ENCODE peak calls at places on chromosomes 6 and 20, in eight cellular contexts. X, K, N, Z, T, S, J and F are unnamed samples.

GRCh38 chr6:163710552-163710951 is 296.0 kb downstream of the QKI start:
- DNase-seq in T (no peak), X (no peak), Z (no peak), S (no peak), K (no peak), J (no peak), N (no peak), F (no peak)

GRCh38 chr6:15536201-15536955 is 126.5 kb downstream of the DTNBP1 start:
- DNase-seq in X (no peak), T (no peak), K (no peak), J (no peak), N (no peak), S (no peak), Z (no peak), F (no peak)

GRCh38 chr6:53066059-53066406 is 829 bp downstream of the FBXO9 start:
- DNase-seq in T (no peak), N (peak; percentile 56), J (peak; percentile 63), X (peak; percentile 80), S (peak; percentile 72), Z (peak; percentile 28), K (peak; percentile 47), F (no peak)

GRCh38 chr20:3932277-3933073 is 43.3 kb downstream of the PANK2 start:
- DNase-seq in S (no peak), X (peak; percentile 77), T (no peak), J (peak; percentile 55), Z (peak; percentile 29), N (no peak), K (no peak), F (no peak)

GRCh38 chr6:158819213-158819976 is at the start of gene EZR:
- DNase-seq in K (peak; percentile 91), T (no peak), N (peak; percentile 80), J (peak; percentile 54), Z (peak; percentile 57), S (peak; percentile 83), X (peak; percentile 84), F (peak; percentile 24)

GRCh38 chr6:74333406-74333805 is 637.4 kb downstream of the CD109 start:
- DNase-seq in X (peak; percentile 37), Z (peak; percentile 68), K (no peak), S (no peak), T (no peak), N (no peak), J (peak; percentile 35), F (no peak)

GRCh38 chr20:31542201-31542842 is 28.1 kb downstream of the HM13 start:
- DNase-seq in S (no peak), N (no peak), Z (no peak), T (no peak), J (no peak), X (peak; percentile 76), K (no peak), F (no peak)

GRCh38 chr6:84635081-84635745 is 129.2 kb downstream of the TBX18 start:
- DNase-seq in Z (peak; percentile 58), T (no peak), N (no peak), K (peak; percentile 80), X (peak; percentile 62), S (no peak), J (peak; percentile 61), F (no peak)

GRCh38 chr6:134247271-134247833 is 70.6 kb downstream of the SGK1 start:
- DNase-seq in X (no peak), Z (no peak), S (no peak), K (no peak), N (no peak), J (no peak), T (no peak), F (no peak)

GRCh38 chr6:18897350-18897749 is 510.2 kb downstream of the RNF144B start:
- DNase-seq in X (no peak), N (no peak), Z (no peak), J (no peak), S (no peak), K (peak; percentile 78), T (no peak), F (no peak)

GRCh38 chr6:130132286-130132701 is 90.5 kb downstream of the SAMD3 start:
- DNase-seq in J (no peak), X (no peak), Z (no peak), K (no peak), N (no peak), S (no peak), T (no peak), F (no peak)

GRCh38 chr6:25652007-25652515 is at the start of gene SCGN:
- DNase-seq in K (peak; percentile 91), J (peak; percentile 64), Z (peak; percentile 36), T (no peak), X (peak; percentile 75), S (peak; percentile 65), N (peak; percentile 75), F (peak; percentile 65)

GRCh38 chr6:133699986-133700385 is 188.9 kb upstream of the TCF21 start:
- DNase-seq in Z (peak; percentile 35), T (no peak), J (no peak), S (no peak), N (no peak), X (peak; percentile 40), K (no peak), F (no peak)

GRCh38 chr20:14950633-14951032 is 613.2 kb upstream of the FLRT3 start:
- DNase-seq in J (no peak), Z (no peak), S (no peak), T (no peak), K (no peak), N (no peak), X (no peak), F (no peak)

GRCh38 chr6:35052694-35053565 is 88.2 kb downstream of the TCP11 start:
- DNase-seq in Z (peak; percentile 56), S (peak; percentile 82), N (no peak), T (no peak), K (no peak), J (peak; percentile 75), X (peak; percentile 35), F (no peak)

GRCh38 chr6:153085239-153085638 is 45.8 kb downstream of the RGS17 start:
- DNase-seq in N (no peak), J (peak; percentile 75), Z (no peak), K (no peak), X (no peak), S (no peak), T (no peak), F (no peak)

GRCh38 chr6:117547688-117548621 is 54.4 kb downstream of the GOPC start:
- DNase-seq in J (peak; percentile 69), K (no peak), Z (peak; percentile 54), S (peak; percentile 85), N (no peak), T (peak; percentile 73), X (no peak), F (peak; percentile 39)

GRCh38 chr6:167141667-167142432 is 15.9 kb downstream of the GPR31 start:
- DNase-seq in J (peak; percentile 1), T (no peak), K (peak; percentile 53), S (no peak), X (peak; percentile 13), Z (no peak), N (no peak), F (no peak)

DNA sequence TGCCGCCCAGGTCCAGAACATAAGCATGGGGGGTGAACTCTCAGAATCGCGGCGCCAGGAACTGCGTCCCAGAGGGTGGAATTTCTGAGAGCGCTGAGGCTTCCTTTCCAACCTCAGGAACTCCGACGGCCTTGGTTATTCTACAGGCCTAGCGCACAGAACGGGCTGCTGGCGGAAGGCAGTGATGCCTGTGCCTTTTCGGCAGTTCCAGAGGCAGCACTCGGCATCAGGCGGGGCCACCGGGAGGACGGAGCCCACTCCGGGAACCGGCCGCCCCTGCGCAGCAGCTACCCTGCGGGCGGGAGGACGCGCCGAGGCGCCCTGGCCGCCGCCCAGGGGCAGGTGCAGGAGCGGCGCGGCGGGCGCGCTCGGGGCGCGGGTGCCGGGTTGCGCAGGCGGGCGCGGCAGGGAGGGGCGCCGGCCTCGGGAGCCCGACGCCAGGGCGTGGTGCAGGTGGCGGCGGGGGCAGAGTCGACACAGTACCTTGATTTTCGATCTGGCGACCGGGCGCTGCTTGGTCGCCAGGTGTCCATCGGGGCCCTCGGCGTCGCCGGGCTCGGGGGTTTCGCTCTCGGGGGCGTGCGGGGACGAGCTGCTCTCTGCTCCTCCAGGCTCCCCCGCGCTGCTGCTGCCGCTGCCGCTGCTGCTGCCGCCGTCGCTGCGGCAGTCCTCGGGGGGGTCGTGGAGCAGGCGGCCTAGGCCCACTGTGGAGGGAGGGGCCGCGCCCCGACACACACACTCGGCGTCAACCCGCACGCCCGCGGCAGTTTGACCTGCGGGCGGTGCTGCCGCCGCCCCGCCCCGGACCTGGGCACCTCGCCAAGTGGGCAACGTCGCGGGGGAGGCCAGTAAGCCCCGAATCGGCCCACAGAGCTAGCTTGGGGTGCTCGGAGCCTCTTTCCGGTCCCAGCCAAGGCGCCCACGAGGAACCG is 1.3 kb downstream of the OVOL2 start:
- DNase-seq in J (peak; percentile 5), X (peak; percentile 25), K (peak; percentile 53), N (no peak), T (no peak), Z (no peak), S (no peak), F (no peak)
- H3K27me3 ChIP-seq in J (peaks cover 91% of the 10 kb centered on the region), X (peaks cover 79% of the 10 kb centered on the region), K (no peaks in the 10 kb centered on the region), N (peaks cover 16% of the 10 kb centered on the region), T (peaks cover 15% of the 10 kb centered on the region), Z (peaks cover 68% of the 10 kb centered on the region), S (peaks cover 81% of the 10 kb centered on the region), F (peaks cover 25% of the 10 kb centered on the region)

DNA sequence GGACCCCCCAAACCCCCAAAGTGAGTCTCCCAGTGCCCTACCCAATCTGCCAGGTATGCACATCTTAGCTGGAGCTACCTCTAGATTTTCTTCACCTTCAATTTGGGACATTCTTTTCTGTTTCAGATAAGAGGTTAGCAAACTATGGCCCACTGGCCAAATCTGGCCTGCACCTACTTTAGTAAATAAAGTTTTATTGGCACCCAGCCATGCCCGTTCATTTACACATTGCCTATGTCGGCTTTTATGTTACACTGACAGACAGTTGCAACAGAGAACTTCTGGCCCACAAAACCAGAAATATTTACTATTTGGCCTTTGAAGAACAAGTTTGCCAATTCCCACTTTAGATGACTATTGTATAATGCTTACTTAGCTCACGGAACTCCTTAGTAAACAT is 55.9 kb upstream of the STX16 start:
- DNase-seq in S (no peak), T (no peak), J (no peak), X (no peak), K (no peak), N (no peak), Z (no peak), F (no peak)
- H3K27me3 ChIP-seq in S (no peaks in the 10 kb centered on the region), T (no peaks in the 10 kb centered on the region), J (peaks cover 31% of the 10 kb centered on the region), X (no peaks in the 10 kb centered on the region), K (no peaks in the 10 kb centered on the region), N (no peaks in the 10 kb centered on the region), Z (peaks cover 24% of the 10 kb centered on the region), F (no peaks in the 10 kb centered on the region)

GRCh38 chr6:114187563-114187962 is 155.3 kb downstream of the HS3ST5 start:
- DNase-seq in N (no peak), X (no peak), Z (no peak), J (no peak), T (no peak), S (no peak), K (no peak), F (no peak)
- H3K27me3 ChIP-seq in N (no peaks in the 10 kb centered on the region), X (no peaks in the 10 kb centered on the region), Z (no peaks in the 10 kb centered on the region), J (no peaks in the 10 kb centered on the region), T (no peaks in the 10 kb centered on the region), S (no peaks in the 10 kb centered on the region), K (no peaks in the 10 kb centered on the region), F (no peaks in the 10 kb centered on the region)

DNA sequence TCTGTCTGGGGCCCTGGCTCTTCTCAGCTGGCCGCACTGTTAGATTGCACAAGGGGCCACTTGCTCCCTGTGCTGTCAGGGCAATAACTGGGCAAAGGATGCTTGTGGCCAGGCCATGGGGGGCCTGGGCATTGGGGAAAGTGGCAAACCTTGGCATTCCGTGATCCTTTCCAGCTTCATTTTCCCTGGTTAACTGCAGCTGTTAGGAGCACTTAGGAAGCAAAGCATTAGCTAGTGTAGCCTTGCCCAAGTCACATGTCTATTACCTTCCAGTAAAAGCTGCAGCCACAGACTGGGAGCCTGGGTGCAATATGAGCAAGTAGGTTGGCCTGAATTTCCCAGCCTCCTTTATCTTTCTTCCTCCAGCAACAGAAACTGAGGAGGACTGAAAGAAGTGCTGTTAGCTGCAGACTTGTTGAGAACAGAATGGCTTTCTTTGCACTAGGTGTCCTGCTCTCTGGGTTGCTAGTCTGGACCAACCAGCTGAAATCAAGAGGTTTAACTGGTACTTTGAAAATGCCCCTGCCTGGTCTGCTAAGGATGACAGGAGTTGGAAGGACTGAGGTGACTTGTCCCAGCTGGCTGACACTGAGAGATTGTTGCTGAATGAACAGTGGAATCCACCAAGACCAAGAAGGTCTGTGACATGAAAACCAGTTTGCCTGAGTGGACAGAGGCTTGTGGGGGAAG is 312.3 kb upstream of the SUPT3H start:
- DNase-seq in T (no peak), S (no peak), X (no peak), J (no peak), Z (no peak), K (no peak), N (no peak), F (no peak)
- H3K27me3 ChIP-seq in T (no peaks in the 10 kb centered on the region), S (no peaks in the 10 kb centered on the region), X (no peaks in the 10 kb centered on the region), J (no peaks in the 10 kb centered on the region), Z (no peaks in the 10 kb centered on the region), K (no peaks in the 10 kb centered on the region), N (no peaks in the 10 kb centered on the region), F (no peaks in the 10 kb centered on the region)